ENCODE peak calls at places on chromosomes 6 and 20, in seven cellular contexts. V is stomach; T is AG04450; N is transverse colon; Q is esophagus muscularis mucosa; J is body of pancreas; F is CD8-positive, alpha-beta memory T cell. E is an unnamed sample. For H3K27me3 and H3K9me3, the result is how much of the 10 kb centered on the place peaks cover.

GRCh38 chr6:80165819-80166218 is 59.3 kb downstream of the BCKDHB start:
- DNase-seq in J (no peak), T (no peak), F (no peak), N (no peak), Q (no peak), V (no peak), E (no peak)

GRCh38 chr6:247353-247752 is 44.9 kb upstream of the DUSP22 start:
- DNase-seq in N (no peak), T (no peak), Q (no peak), V (no peak), F (no peak), J (no peak), E (no peak)

GRCh38 chr6:149032599-149033405 is 284.7 kb upstream of the TAB2 start:
- DNase-seq in T (peak), J (peak), Q (peak), F (no peak), N (no peak), V (no peak), E (no peak)

GRCh38 chr6:113591896-113592827 is 265.0 kb upstream of the MARCKS start:
- DNase-seq in J (peak), F (no peak), Q (no peak), V (no peak), T (no peak), N (peak), E (no peak)

GRCh38 chr20:56373942-56374341 is 15.2 kb downstream of the FAM210B start:
- DNase-seq in N (no peak), V (no peak), T (peak), F (no peak), Q (no peak), J (no peak), E (no peak)

GRCh38 chr20:63032861-63033634 is 26.3 kb upstream of the BHLHE23 start:
- DNase-seq in T (no peak), Q (no peak), V (no peak), F (no peak), J (no peak), N (no peak), E (no peak)

GRCh38 chr20:2873747-2874041 is 413 bp downstream of the PTPRA start:
- DNase-seq in T (no peak), V (peak), N (peak), Q (no peak), F (peak), J (peak), E (peak)

GRCh38 chr6:139940741-139941712 is 566.6 kb upstream of the CITED2 start:
- DNase-seq in T (no peak), Q (no peak), F (no peak), V (no peak), N (no peak), J (no peak), E (no peak)

GRCh38 chr6:131823276-131823902 is 15.6 kb downstream of the ENPP1 start:
- DNase-seq in Q (no peak), F (no peak), N (no peak), J (no peak), V (no peak), T (no peak), E (no peak)

GRCh38 chr6:112802154-112802553 is 455.0 kb downstream of the RFPL4B start:
- DNase-seq in F (no peak), J (no peak), Q (no peak), V (no peak), N (no peak), T (peak), E (no peak)

GRCh38 chr6:54772610-54773009 is 74.0 kb upstream of the FAM83B start:
- DNase-seq in F (no peak), V (no peak), N (no peak), T (no peak), J (no peak), Q (no peak), E (no peak)

GRCh38 chr6:89299451-89299850 is 15.6 kb downstream of the GABRR2 start:
- DNase-seq in J (no peak), V (no peak), F (no peak), N (no peak), Q (peak), T (no peak), E (no peak)

GRCh38 chr6:167565884-167566491 is 241.1 kb downstream of the TTLL2 start:
- DNase-seq in J (no peak), N (no peak), T (no peak), F (no peak), Q (peak), V (no peak), E (no peak)

GRCh38 chr6:53793318-53793975 is 1.4 kb upstream of the LRRC1 start:
- DNase-seq in N (peak), F (peak), J (peak), Q (no peak), T (peak), V (peak), E (peak)

GRCh38 chr6:145372671-145373123 is 362.6 kb downstream of the EPM2A start:
- DNase-seq in V (peak), T (peak), Q (no peak), F (no peak), J (no peak), N (no peak), E (no peak)

GRCh38 chr6:46796842-46797241 is 3.7 kb downstream of the MEP1A start:
- DNase-seq in V (no peak), T (no peak), Q (no peak), N (no peak), J (no peak), F (no peak), E (no peak)

GRCh38 chr20:59690101-59690500 is 85.8 kb downstream of the PHACTR3 start:
- DNase-seq in V (no peak), J (no peak), T (no peak), N (no peak), Q (no peak), F (no peak), E (no peak)

GRCh38 chr6:152461556-152461955 is 175.6 kb downstream of the SYNE1 start:
- DNase-seq in N (no peak), F (no peak), T (no peak), Q (no peak), J (no peak), V (no peak), E (no peak)

GRCh38 chr6:116764557-116764960 is 960 bp downstream of the FAM162B start:
- DNase-seq in F (no peak), Q (no peak), N (no peak), J (no peak), T (no peak), V (no peak), E (no peak)

GRCh38 chr20:56187791-56188190 is 60.7 kb upstream of the MC3R start:
- DNase-seq in J (no peak), T (no peak), F (no peak), Q (no peak), N (no peak), V (no peak), E (no peak)

GRCh38 chr6:107600936-107601335 is 111.0 kb downstream of the SOBP start:
- DNase-seq in Q (no peak), T (peak), J (peak), V (peak), N (peak), F (no peak), E (no peak)

GRCh38 chr20:47354710-47355488 is 1.6 kb downstream of the ZMYND8 start:
- DNase-seq in N (no peak), J (no peak), Q (no peak), V (no peak), T (no peak), F (no peak), E (no peak)

GRCh38 chr6:112279044-112279916 is 24.9 kb upstream of the LAMA4 start:
- DNase-seq in T (no peak), Q (no peak), V (no peak), F (no peak), J (no peak), N (no peak), E (no peak)

GRCh38 chr6:132286298-132287019 is 114.8 kb downstream of the MOXD1 start:
- DNase-seq in V (no peak), N (peak), T (no peak), J (no peak), Q (no peak), F (no peak), E (no peak)

GRCh38 chr6:11277275-11278206 is 45.1 kb upstream of the NEDD9 start:
- DNase-seq in V (no peak), N (no peak), J (no peak), Q (no peak), F (no peak), T (peak), E (no peak)

GRCh38 chr20:33450867-33451266 is 7.3 kb upstream of the SNTA1 start:
- DNase-seq in Q (no peak), F (no peak), V (no peak), J (no peak), T (no peak), N (no peak), E (no peak)

DNA sequence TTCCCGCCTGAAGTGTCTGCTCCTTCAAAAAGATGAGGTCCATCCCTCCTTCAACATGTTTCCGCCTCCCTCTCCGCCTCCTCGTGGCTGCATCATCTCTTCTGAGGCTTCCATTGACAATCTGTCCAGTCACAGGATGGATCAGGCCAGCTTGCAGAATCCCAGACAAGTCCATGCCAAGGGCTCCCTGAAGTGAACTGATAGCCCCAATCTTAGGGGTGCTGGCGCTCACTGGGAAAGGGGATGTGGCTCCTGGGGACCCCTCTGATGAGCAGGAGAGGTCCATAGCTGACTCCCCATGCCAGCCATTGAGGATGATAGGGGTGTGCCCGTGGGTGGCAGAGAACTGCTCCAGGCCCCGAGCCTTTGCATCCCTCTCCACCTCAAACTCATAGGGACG is 48.6 kb upstream of the EMILIN3 start:
- DNase-seq in Q (no peak), N (no peak), F (no peak), T (no peak), J (no peak), V (no peak), E (no peak)
- H3K27me3 ChIP-seq in Q (under half), N (under half), F (under half), T (under half), J (under half), V (under half), E (under half)

GRCh38 chr6:124960757-124961467 is 1.3 kb upstream of the RNF217 start:
- DNase-seq in V (no peak), J (no peak), N (no peak), Q (no peak), F (no peak), T (no peak), E (no peak)

GRCh38 chr6:124961784-124962611 is at the start of gene RNF217:
- DNase-seq in V (peak), N (peak), F (no peak), T (no peak), Q (no peak), J (peak), E (no peak)

GRCh38 chr6:124963416-124964083 is 1.3 kb downstream of the RNF217 start:
- DNase-seq in Q (no peak), J (no peak), F (no peak), V (no peak), T (peak), N (no peak), E (no peak)

GRCh38 chr6:124962617-124963415 is 579 bp downstream of the RNF217 start:
- DNase-seq in F (no peak), V (peak), T (no peak), N (peak), Q (no peak), J (peak), E (no peak)

DNA sequence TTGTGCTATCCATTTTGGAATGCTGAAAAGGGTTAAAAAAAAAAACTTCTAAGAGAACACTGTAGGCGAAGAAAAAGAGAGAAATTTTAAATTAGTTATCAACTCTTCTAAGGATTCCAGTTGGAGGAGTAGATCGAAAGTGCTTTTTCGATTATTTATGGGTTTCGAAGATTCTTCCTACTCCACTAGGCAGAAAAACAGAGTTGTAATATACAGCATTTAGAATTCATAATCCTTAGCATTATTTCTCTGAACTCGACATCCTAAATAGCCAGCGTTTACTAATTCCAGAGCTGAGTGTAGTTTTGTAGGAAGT is 811 bp upstream of the RNF217 start:
- DNase-seq in T (no peak), Q (no peak), N (no peak), J (no peak), V (no peak), F (no peak), E (no peak)
- H3K4me3 ChIP-seq in T (peak), Q (peak), N (peak), J (peak), V (peak), F (no peak), E (no peak)

DNA sequence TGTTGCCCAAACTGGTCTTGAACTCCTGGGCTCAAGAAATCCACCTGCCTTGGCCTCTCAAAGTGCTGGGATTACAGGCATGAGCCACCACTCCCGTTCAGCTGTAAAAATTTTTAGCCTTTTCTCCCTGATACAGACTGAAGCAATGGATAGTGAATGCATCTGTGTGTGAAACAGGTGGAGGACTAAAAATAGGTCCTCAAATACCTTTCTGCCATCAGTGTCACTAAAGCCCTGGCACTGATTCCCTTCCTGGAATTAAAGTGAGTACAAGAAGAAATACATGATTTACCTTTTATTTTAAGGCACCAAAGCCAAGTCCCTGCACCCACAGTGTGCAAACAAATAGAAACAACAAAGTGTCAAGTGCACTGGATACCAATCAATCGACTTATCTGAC is 25.1 kb downstream of the TULP4 start:
- DNase-seq in T (no peak), V (peak), N (no peak), J (no peak), F (no peak), Q (peak), E (no peak)
- H3K9me3 ChIP-seq in T (under half), V (under half), N (under half), J (under half), F (under half), Q (under half), E (under half)

GRCh38 chr6:138159246-138159645 is 2.5 kb upstream of the ARFGEF3 start:
- DNase-seq in J (no peak), V (no peak), F (no peak), Q (no peak), T (no peak), N (no peak), E (no peak)

GRCh38 chr6:138160329-138161117 is 1.2 kb upstream of the ARFGEF3 start:
- DNase-seq in J (no peak), T (no peak), N (no peak), Q (no peak), V (no peak), F (no peak), E (no peak)

GRCh38 chr6:138162104-138162946 is 586 bp downstream of the ARFGEF3 start:
- DNase-seq in F (no peak), Q (no peak), J (peak), T (no peak), V (peak), N (peak), E (no peak)

GRCh38 chr6:138161434-138162103 is at the start of gene ARFGEF3:
- DNase-seq in N (peak), V (peak), T (no peak), Q (no peak), F (peak), J (peak), E (peak)

DNA sequence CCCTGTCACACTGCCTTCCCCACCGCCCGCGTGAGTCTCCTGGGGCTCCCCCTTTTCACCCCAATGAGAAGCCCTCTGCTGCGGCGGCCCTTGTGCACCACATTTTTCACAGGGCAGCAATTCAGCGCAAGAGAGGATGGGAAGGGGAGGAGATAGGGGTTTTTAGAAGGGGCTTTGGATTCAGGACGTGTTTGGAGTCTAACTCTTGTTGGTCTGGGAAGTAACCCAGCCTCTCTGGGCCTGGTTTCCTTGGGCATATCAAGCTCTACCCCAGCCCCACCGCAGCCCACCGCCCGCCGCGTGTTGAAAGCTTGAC is 663 bp upstream of the ARFGEF3 start:
- DNase-seq in F (no peak), N (no peak), V (no peak), Q (no peak), J (no peak), T (no peak), E (no peak)
- H3K27me3 ChIP-seq in F (under half), N (under half), V (under half), Q (under half), J (under half), T (under half), E (under half)

GRCh38 chr20:37309941-37310590 is 20.6 kb downstream of the MANBAL start:
- DNase-seq in J (no peak), T (no peak), V (peak), N (no peak), F (no peak), Q (no peak), E (no peak)

GRCh38 chr20:37310951-37311350 is 21.5 kb downstream of the MANBAL start:
- DNase-seq in J (no peak), T (no peak), F (no peak), Q (no peak), V (no peak), N (no peak), E (no peak)

GRCh38 chr20:37308098-37309050 is 18.9 kb downstream of the MANBAL start:
- DNase-seq in T (no peak), F (no peak), Q (no peak), N (no peak), J (no peak), V (no peak), E (no peak)

GRCh38 chr20:37311710-37312355 is 22.4 kb downstream of the MANBAL start:
- DNase-seq in V (no peak), N (no peak), J (no peak), T (no peak), F (no peak), Q (no peak), E (no peak)

DNA sequence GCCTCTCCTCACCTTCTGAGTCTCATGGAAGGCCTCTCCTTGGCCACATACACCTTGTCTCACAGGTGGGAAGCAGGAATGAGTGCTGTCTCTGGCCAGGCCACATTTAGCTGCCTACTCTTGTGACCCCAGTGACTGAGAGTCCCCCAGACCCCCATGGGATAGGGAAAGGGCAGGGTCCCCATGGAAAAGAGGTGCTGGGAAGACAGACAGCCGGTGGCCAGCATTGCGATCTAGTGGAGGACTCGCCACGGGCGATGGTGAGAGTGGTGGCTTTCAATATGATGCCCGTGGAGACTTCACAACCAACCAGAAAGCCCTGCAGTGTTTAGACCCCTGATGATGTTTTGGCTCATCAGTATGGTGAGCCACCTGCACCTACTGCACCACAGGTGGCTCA is 19.8 kb downstream of the MANBAL start:
- DNase-seq in F (no peak), N (no peak), V (no peak), Q (no peak), J (no peak), T (no peak), E (no peak)
- H3K4me3 ChIP-seq in F (no peak), N (no peak), V (no peak), Q (no peak), J (no peak), T (no peak), E (no peak)

GRCh38 chr6:62645274-62645673 is 359.2 kb upstream of the KHDRBS2 start:
- DNase-seq in V (no peak), J (no peak), Q (no peak), F (no peak), N (no peak), T (no peak), E (no peak)
- H3K9me3 ChIP-seq in V (under half), J (under half), Q (under half), F (under half), N (under half), T (under half), E (under half)

E was measured in effector memory CD4-positive, alpha-beta T cell.